ENCODE peak calls at places on chromosome 6, in ten cellular contexts. U is WTC11, I is heart left ventricle, K is Right ventricle myocardium superior, S is GM23338, C is AG04450, E is ELR, Z is NCI-H1048, M is RCC 7860, W is PC-9. Y is an unnamed sample.

GRCh38 chr6:87909849-87910248 is 137.8 kb upstream of the SPACA1 start:
- DNase-seq in I (no peak), M (peak), C (no peak), K (no peak), S (no peak), U (no peak), E (peak), W (no peak), Z (no peak), Y (peak)

GRCh38 chr6:44435500-44435899 is 48.0 kb downstream of the CDC5L start:
- DNase-seq in M (no peak), S (no peak), Z (no peak), W (no peak), C (no peak), E (no peak), U (no peak), I (no peak), K (no peak), Y (peak)

GRCh38 chr6:101730954-101731353 is 337.4 kb downstream of the GRIK2 start:
- DNase-seq in Z (no peak), K (no peak), W (no peak), C (no peak), E (peak), S (no peak), M (no peak), U (no peak), I (no peak), Y (peak)

GRCh38 chr6:30883743-30884520 is at the start of gene DDR1:
- DNase-seq in S (peak), W (peak), Z (peak), M (no peak), C (no peak), U (peak), K (peak), I (peak), E (peak), Y (peak)

GRCh38 chr6:100283288-100283687 is 181.4 kb downstream of the SIM1 start:
- DNase-seq in K (no peak), M (peak), W (peak), Z (no peak), E (peak), U (no peak), S (peak), I (no peak), C (no peak), Y (peak)

GRCh38 chr6:157551041-157551832 is 170.2 kb downstream of the ZDHHC14 start:
- DNase-seq in E (peak), Z (no peak), U (no peak), K (no peak), S (peak), M (no peak), C (no peak), I (no peak), W (peak), Y (no peak)

GRCh38 chr6:94468830-94469229 is 1049.5 kb upstream of the EPHA7 start:
- DNase-seq in Z (no peak), E (no peak), W (no peak), S (peak), C (no peak), I (no peak), U (no peak), K (no peak), M (no peak), Y (no peak)

GRCh38 chr6:131368077-131368911 is 204.7 kb upstream of the ARG1 start:
- DNase-seq in U (no peak), C (no peak), K (peak), W (peak), Z (no peak), M (no peak), I (no peak), S (no peak), E (no peak), Y (peak)

GRCh38 chr6:18823782-18824386 is 436.7 kb downstream of the RNF144B start:
- DNase-seq in M (no peak), E (peak), C (no peak), K (no peak), W (peak), U (peak), S (peak), I (no peak), Z (no peak), Y (peak)

GRCh38 chr6:97665410-97665809 is 382.4 kb upstream of the MMS22L start:
- DNase-seq in E (no peak), I (no peak), U (peak), S (peak), C (no peak), W (no peak), K (no peak), M (no peak), Z (no peak), Y (no peak)

GRCh38 chr6:169115632-169116031 is 138.0 kb downstream of the THBS2 start:
- DNase-seq in U (no peak), E (no peak), C (no peak), K (no peak), W (no peak), I (no peak), S (no peak), M (no peak), Z (no peak), Y (no peak)

GRCh38 chr6:168514216-168514615 is 73.2 kb downstream of the SMOC2 start:
- DNase-seq in W (no peak), S (no peak), K (peak), C (no peak), E (no peak), U (no peak), I (peak), Z (no peak), M (no peak), Y (peak)

GRCh38 chr6:148091394-148091793 is 251.2 kb upstream of the SASH1 start:
- DNase-seq in K (no peak), W (no peak), M (no peak), U (no peak), C (no peak), E (no peak), I (no peak), S (no peak), Z (no peak), Y (no peak)

GRCh38 chr6:158019416-158019815 is 37.8 kb downstream of the SYNJ2 start:
- DNase-seq in E (no peak), W (no peak), C (no peak), Z (no peak), U (no peak), I (no peak), K (peak), M (no peak), S (no peak), Y (no peak)

GRCh38 chr6:137271245-137272183 is 52.3 kb upstream of the IFNGR1 start:
- DNase-seq in M (peak), S (peak), E (peak), Z (no peak), U (no peak), I (no peak), C (peak), W (no peak), K (no peak), Y (peak)

GRCh38 chr6:151537561-151537960 is 43.7 kb downstream of the CCDC170 start:
- DNase-seq in E (no peak), Z (no peak), I (no peak), U (no peak), K (no peak), W (no peak), C (no peak), M (no peak), S (no peak), Y (no peak)

GRCh38 chr6:155765275-155766194 is 309.9 kb upstream of the NOX3 start:
- DNase-seq in W (no peak), C (peak), K (no peak), Z (no peak), M (no peak), U (no peak), I (no peak), S (no peak), E (peak), Y (peak)

GRCh38 chr6:32956176-32956575 is 3.3 kb upstream of the HLA-DMA start:
- DNase-seq in Z (no peak), S (no peak), U (no peak), C (no peak), K (no peak), M (no peak), E (no peak), I (no peak), W (no peak), Y (no peak)

GRCh38 chr6:168000198-168001036 is 2.9 kb downstream of the KIF25 start:
- DNase-seq in E (no peak), Z (no peak), U (no peak), S (no peak), K (no peak), I (no peak), C (no peak), M (no peak), W (no peak), Y (no peak)

GRCh38 chr6:133191323-133191722 is 49.8 kb upstream of the EYA4 start:
- DNase-seq in K (no peak), U (no peak), E (no peak), C (no peak), I (no peak), S (no peak), Z (no peak), W (no peak), M (no peak), Y (no peak)

GRCh38 chr6:136696238-136696637 is 96.0 kb downstream of the MAP3K5 start:
- DNase-seq in E (no peak), Z (no peak), S (no peak), I (no peak), U (no peak), C (no peak), K (no peak), W (no peak), M (no peak), Y (no peak)

GRCh38 chr6:23656257-23656731 is 469.7 kb upstream of the NRSN1 start:
- DNase-seq in W (no peak), Z (no peak), U (no peak), M (no peak), C (no peak), I (no peak), E (no peak), K (no peak), S (peak), Y (peak)

GRCh38 chr6:111922454-111923297 is 49.4 kb upstream of the FYN start:
- DNase-seq in K (no peak), I (no peak), U (no peak), M (no peak), C (no peak), E (peak), W (no peak), S (no peak), Z (no peak), Y (peak)

GRCh38 chr6:137853569-137854213 is 13.4 kb upstream of the TNFAIP3 start:
- DNase-seq in E (peak), I (no peak), S (no peak), Z (no peak), K (no peak), W (no peak), U (no peak), C (no peak), M (no peak), Y (peak)

GRCh38 chr6:30615958-30616810 is 859 bp downstream of the PPP1R10 start:
- DNase-seq in K (no peak), M (no peak), E (peak), U (no peak), Z (no peak), I (no peak), C (no peak), S (peak), W (no peak), Y (peak)

GRCh38 chr6:1636971-1637871 is 27.5 kb downstream of the FOXC1 start:
- DNase-seq in C (no peak), S (no peak), E (no peak), K (no peak), U (no peak), I (no peak), M (no peak), Z (no peak), W (peak), Y (peak)

GRCh38 chr6:170403451-170403850 is 96.9 kb downstream of the FAM120B start:
- DNase-seq in Z (no peak), E (peak), W (no peak), S (peak), I (no peak), K (no peak), C (no peak), M (no peak), U (peak), Y (peak)

Y was measured in RPMI7951.